ENCODE peak calls at places on chromosomes 7 and 10, in six cellular contexts. One of them, this sample, is unnamed.

GRCh38 chr10:127243490-127244272 is 47.3 kb upstream of the INSYN2A start:
- DNase-seq in IMR-90: peak; percentile 30
- DNase-seq in H9: peak; percentile 68
- DNase-seq in neuronal stem cell: peak; percentile 31
- DNase-seq in H1: peak; percentile 83
- DNase-seq in mesenchymal stem cell: peak; percentile 45
- DNase-seq in this sample: peak; percentile 73

GRCh38 chr10:97737770-97738265 is 890 bp downstream of the ZFYVE27 start:
- DNase-seq in IMR-90: peak; percentile 56
- DNase-seq in mesenchymal stem cell: no peak
- DNase-seq in H9: no peak
- DNase-seq in neuronal stem cell: no peak
- DNase-seq in H1: no peak
- DNase-seq in this sample: no peak

GRCh38 chr7:69349291-69349690 is 249.0 kb upstream of the AUTS2 start:
- DNase-seq in H1: no peak
- DNase-seq in H9: peak; percentile 27
- DNase-seq in mesenchymal stem cell: no peak
- DNase-seq in IMR-90: no peak
- DNase-seq in neuronal stem cell: no peak
- DNase-seq in this sample: peak; percentile 47

GRCh38 chr10:31395695-31396094 is 76.7 kb downstream of the ZEB1 start:
- DNase-seq in mesenchymal stem cell: no peak
- DNase-seq in IMR-90: no peak
- DNase-seq in H1: no peak
- DNase-seq in H9: no peak
- DNase-seq in neuronal stem cell: no peak
- DNase-seq in this sample: no peak

GRCh38 chr7:5685192-5685591 is 96.3 kb downstream of the RNF216 start:
- DNase-seq in H9: no peak
- DNase-seq in H1: no peak
- DNase-seq in IMR-90: no peak
- DNase-seq in mesenchymal stem cell: no peak
- DNase-seq in neuronal stem cell: no peak
- DNase-seq in this sample: no peak

GRCh38 chr7:114574384-114574783 is 159.8 kb downstream of the FOXP2 start:
- DNase-seq in neuronal stem cell: no peak
- DNase-seq in H1: no peak
- DNase-seq in H9: no peak
- DNase-seq in mesenchymal stem cell: no peak
- DNase-seq in IMR-90: peak; percentile 45
- DNase-seq in this sample: peak; percentile 81

GRCh38 chr10:98517672-98518071 is 70.9 kb upstream of the HPS1 start:
- DNase-seq in IMR-90: no peak
- DNase-seq in neuronal stem cell: no peak
- DNase-seq in H9: no peak
- DNase-seq in mesenchymal stem cell: no peak
- DNase-seq in H1: no peak
- DNase-seq in this sample: no peak

GRCh38 chr7:33062023-33062781 is at the start of gene NT5C3A:
- DNase-seq in H9: no peak
- DNase-seq in neuronal stem cell: peak; percentile 50
- DNase-seq in H1: peak; percentile 63
- DNase-seq in IMR-90: no peak
- DNase-seq in mesenchymal stem cell: peak; percentile 53
- DNase-seq in this sample: peak; percentile 59

GRCh38 chr7:5695037-5695708 is 86.3 kb downstream of the RNF216 start:
- DNase-seq in neuronal stem cell: no peak
- DNase-seq in H1: no peak
- DNase-seq in mesenchymal stem cell: peak; percentile 97
- DNase-seq in IMR-90: peak; percentile 89
- DNase-seq in H9: no peak
- DNase-seq in this sample: no peak

GRCh38 chr7:110407706-110408105 is 683.2 kb upstream of the LRRN3 start:
- DNase-seq in H9: no peak
- DNase-seq in neuronal stem cell: no peak
- DNase-seq in IMR-90: peak; percentile 4
- DNase-seq in mesenchymal stem cell: no peak
- DNase-seq in H1: no peak
- DNase-seq in this sample: no peak

GRCh38 chr7:92645531-92646061 is 55.4 kb upstream of the FAM133B start:
- DNase-seq in H1: no peak
- DNase-seq in H9: no peak
- DNase-seq in mesenchymal stem cell: no peak
- DNase-seq in neuronal stem cell: no peak
- DNase-seq in IMR-90: peak; percentile 15
- DNase-seq in this sample: no peak

GRCh38 chr7:49333180-49333881 is 409.0 kb downstream of the CDC14C start:
- DNase-seq in H1: no peak
- DNase-seq in H9: no peak
- DNase-seq in IMR-90: no peak
- DNase-seq in neuronal stem cell: no peak
- DNase-seq in mesenchymal stem cell: no peak
- DNase-seq in this sample: no peak
- H2BK120ac ChIP-seq in H1: no peak overlapping the region
- H2BK120ac ChIP-seq in H9: no peak overlapping the region
- H2BK120ac ChIP-seq in IMR-90: no peak overlapping the region
- H2BK120ac ChIP-seq in neuronal stem cell: no peak overlapping the region
- H2BK120ac ChIP-seq in mesenchymal stem cell: no peak overlapping the region
- H2BK120ac ChIP-seq in this sample: no peak overlapping the region

DNA sequence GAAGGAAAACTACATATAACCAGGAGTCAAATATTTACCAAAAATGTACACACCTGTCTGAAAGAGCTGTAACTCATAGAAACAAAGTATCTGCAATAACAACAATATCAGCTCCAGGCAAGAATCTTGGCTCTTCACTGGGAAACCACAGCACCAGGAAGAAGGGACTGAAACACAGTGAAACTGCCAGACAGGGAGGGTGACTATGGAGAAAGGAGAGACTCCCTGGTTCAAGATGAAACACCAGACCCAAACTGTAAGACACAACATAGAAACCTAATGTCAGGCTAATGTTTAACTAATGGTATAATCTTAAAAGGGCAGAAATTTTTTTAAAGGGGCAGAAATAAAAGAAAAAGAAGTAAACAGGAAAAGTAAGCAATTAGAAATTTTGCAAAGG is 11.5 kb upstream of the TAS2R39 start:
- DNase-seq in mesenchymal stem cell: no peak
- DNase-seq in IMR-90: no peak
- DNase-seq in H9: no peak
- DNase-seq in H1: no peak
- DNase-seq in neuronal stem cell: no peak
- DNase-seq in this sample: no peak
- H3K9ac ChIP-seq in mesenchymal stem cell: no peak overlapping the region
- H3K9ac ChIP-seq in IMR-90: no peak overlapping the region
- H3K9ac ChIP-seq in H9: no peak overlapping the region
- H3K9ac ChIP-seq in H1: no peak overlapping the region
- H3K9ac ChIP-seq in neuronal stem cell: no peak overlapping the region
- H3K9ac ChIP-seq in this sample: no peak overlapping the region

DNA sequence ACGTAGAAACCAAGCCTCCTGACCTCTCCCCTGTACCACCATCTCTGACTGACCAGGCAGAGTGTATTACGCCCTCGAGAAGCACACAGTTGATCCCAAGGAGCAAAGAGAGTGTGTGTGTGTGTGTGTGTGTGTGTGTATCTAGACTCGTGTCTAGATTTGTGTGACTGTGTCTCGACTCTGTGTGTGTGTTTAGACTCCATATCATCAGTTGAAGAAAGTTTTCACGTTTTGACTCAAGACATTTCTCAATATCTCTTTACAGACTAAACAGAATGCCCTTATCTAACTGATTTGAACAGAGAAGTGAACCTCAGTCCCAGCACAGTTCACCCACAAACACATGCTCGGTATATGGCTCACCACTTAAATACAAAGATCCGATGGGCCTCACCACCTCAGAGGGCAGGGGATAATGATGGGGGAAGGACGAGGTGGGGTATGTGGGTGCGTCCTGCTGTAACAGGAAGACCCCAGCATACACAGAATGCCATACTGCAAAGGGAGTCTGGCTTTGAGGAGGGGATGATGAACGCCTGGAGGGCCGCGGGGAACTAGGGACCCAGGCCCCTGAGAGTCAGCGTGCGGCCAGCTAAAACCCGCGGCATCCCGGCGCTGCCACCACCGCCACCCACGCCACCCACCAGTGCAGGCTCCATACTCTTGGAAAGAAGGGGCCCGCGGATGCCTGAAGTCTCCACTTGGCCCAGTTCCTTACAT is 780 bp downstream of the ALDH18A1 start:
- DNase-seq in mesenchymal stem cell: peak; percentile 66
- DNase-seq in H1: no peak
- DNase-seq in H9: no peak
- DNase-seq in neuronal stem cell: peak; percentile 20
- DNase-seq in IMR-90: peak; percentile 50
- DNase-seq in this sample: peak; percentile 41
- H2BK120ac ChIP-seq in mesenchymal stem cell: no peak overlapping the region
- H2BK120ac ChIP-seq in H1: no peak overlapping the region
- H2BK120ac ChIP-seq in H9: no peak overlapping the region
- H2BK120ac ChIP-seq in neuronal stem cell: no peak overlapping the region
- H2BK120ac ChIP-seq in IMR-90: no peak overlapping the region
- H2BK120ac ChIP-seq in this sample: no peak overlapping the region

GRCh38 chr10:29736325-29737208 is 101.8 kb upstream of the SVIL start:
- DNase-seq in IMR-90: peak; percentile 55
- DNase-seq in H9: peak; percentile 68
- DNase-seq in neuronal stem cell: peak; percentile 58
- DNase-seq in H1: peak; percentile 74
- DNase-seq in mesenchymal stem cell: peak; percentile 72
- DNase-seq in this sample: peak; percentile 79
- H3K9ac ChIP-seq in IMR-90: peak overlapping the region; percentile 77
- H3K9ac ChIP-seq in H9: no peak overlapping the region
- H3K9ac ChIP-seq in neuronal stem cell: peak overlapping the region; percentile 89
- H3K9ac ChIP-seq in H1: no peak overlapping the region
- H3K9ac ChIP-seq in mesenchymal stem cell: peak overlapping the region; percentile 88
- H3K9ac ChIP-seq in this sample: peak overlapping the region; percentile 68

DNA sequence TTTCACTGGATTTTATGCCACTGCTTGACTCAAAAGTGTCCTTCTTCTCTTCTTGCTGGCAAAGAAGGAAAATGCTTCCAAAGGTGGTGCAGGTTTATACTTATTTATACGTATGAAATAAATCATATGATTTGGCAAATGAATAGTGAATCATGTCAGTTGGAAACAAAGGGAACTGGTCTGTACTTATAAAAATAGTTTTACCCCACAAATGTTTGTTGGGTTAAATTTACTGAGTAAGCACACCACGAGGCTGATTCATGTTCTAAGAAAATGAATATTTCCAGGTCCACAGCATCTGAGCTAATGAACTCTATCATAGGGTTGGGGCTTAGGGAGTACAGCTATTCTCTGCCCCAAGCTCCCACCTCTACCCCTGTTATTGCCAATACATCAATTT is 232.2 kb downstream of the TRIL start:
- DNase-seq in neuronal stem cell: no peak
- DNase-seq in H1: no peak
- DNase-seq in H9: no peak
- DNase-seq in IMR-90: peak; percentile 49
- DNase-seq in mesenchymal stem cell: no peak
- DNase-seq in this sample: no peak
- H2BK120ac ChIP-seq in neuronal stem cell: no peak overlapping the region
- H2BK120ac ChIP-seq in H1: no peak overlapping the region
- H2BK120ac ChIP-seq in H9: no peak overlapping the region
- H2BK120ac ChIP-seq in IMR-90: no peak overlapping the region
- H2BK120ac ChIP-seq in mesenchymal stem cell: no peak overlapping the region
- H2BK120ac ChIP-seq in this sample: no peak overlapping the region

DNA sequence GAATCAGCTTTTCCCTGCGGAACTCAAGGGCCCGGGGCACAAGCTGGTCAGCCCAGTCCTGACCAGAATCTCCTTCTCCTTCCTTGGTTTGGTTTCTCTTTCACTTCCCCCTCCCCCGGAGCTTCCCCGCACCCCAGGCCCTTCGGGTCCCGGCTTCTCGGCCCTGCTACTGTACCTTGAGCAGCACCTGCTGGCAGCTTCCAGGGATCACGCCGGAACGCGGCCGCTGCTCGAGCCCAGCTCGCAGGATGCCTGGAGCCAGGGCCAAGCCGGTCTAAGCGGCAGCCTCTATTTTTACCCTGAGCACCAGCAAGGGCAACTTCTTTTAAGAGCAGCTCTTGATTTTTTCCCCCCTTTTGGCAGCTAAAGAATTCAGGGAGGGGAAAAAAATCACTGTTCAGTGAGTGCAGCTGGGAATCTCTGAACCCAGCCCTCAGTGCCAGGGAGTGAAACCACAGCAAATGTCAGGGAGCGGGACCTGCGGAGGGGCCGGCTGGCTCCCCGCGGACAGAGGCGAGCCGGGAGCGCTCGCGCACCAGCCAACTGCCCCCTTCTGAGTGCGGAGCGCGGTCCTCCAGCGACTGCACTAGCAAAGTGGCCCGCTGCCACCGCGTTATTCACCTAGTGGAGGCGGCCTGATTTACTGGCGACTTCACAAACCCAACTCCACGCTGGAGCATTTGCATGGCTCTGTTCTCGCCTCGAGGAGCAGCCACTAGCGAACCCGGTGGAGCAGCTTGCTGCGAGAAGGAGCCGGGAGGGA is 2.4 kb upstream of the INHBA start:
- DNase-seq in mesenchymal stem cell: peak; percentile 94
- DNase-seq in neuronal stem cell: peak; percentile 72
- DNase-seq in IMR-90: peak; percentile 93
- DNase-seq in H1: peak; percentile 90
- DNase-seq in H9: peak; percentile 93
- DNase-seq in this sample: peak; percentile 92
- H3K9ac ChIP-seq in mesenchymal stem cell: peak overlapping the region; percentile 82
- H3K9ac ChIP-seq in neuronal stem cell: peak overlapping the region; percentile 37
- H3K9ac ChIP-seq in IMR-90: peak overlapping the region; percentile 78
- H3K9ac ChIP-seq in H1: no peak overlapping the region
- H3K9ac ChIP-seq in H9: no peak overlapping the region
- H3K9ac ChIP-seq in this sample: peak overlapping the region; percentile 35

DNA sequence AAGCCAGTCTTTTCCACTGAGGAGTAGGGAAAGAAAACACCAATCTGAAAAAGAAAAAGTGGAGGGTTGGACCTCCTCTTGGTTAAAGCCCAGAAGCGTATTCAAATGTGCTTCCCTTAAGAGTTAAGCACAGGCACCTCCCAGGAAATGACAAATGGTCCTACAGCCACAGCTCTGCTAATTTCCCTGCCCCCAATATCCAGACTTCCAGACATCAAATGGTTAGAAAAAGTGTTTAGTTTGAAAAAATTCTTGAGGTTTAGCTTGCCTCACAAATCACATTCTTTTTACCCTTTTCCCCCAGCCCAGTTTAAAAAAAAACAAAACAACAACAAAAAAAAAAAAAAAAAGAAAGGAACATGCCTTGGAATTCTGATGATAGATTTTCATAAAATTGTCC is 19.0 kb upstream of the COL1A2 start:
- DNase-seq in H1: no peak
- DNase-seq in neuronal stem cell: no peak
- DNase-seq in H9: no peak
- DNase-seq in mesenchymal stem cell: peak; percentile 98
- DNase-seq in IMR-90: peak; percentile 98
- DNase-seq in this sample: peak; percentile 85
- H2BK120ac ChIP-seq in H1: no peak overlapping the region
- H2BK120ac ChIP-seq in neuronal stem cell: no peak overlapping the region
- H2BK120ac ChIP-seq in H9: no peak overlapping the region
- H2BK120ac ChIP-seq in mesenchymal stem cell: peak overlapping the region; percentile 65
- H2BK120ac ChIP-seq in IMR-90: peak overlapping the region; percentile 95
- H2BK120ac ChIP-seq in this sample: no peak overlapping the region

GRCh38 chr10:44967596-44967995 is 8.0 kb downstream of the RASSF4 start:
- DNase-seq in neuronal stem cell: no peak
- DNase-seq in H9: peak; percentile 7
- DNase-seq in H1: no peak
- DNase-seq in mesenchymal stem cell: no peak
- DNase-seq in IMR-90: no peak
- DNase-seq in this sample: no peak
- H3K9ac ChIP-seq in neuronal stem cell: no peak overlapping the region
- H3K9ac ChIP-seq in H9: no peak overlapping the region
- H3K9ac ChIP-seq in H1: no peak overlapping the region
- H3K9ac ChIP-seq in mesenchymal stem cell: peak overlapping the region; percentile 74
- H3K9ac ChIP-seq in IMR-90: no peak overlapping the region
- H3K9ac ChIP-seq in this sample: no peak overlapping the region

This sample was measured in mesendoderm.